ENCODE peak calls at places on chromosomes 13 and 19, in ten cellular contexts. One of them, this sample, is unnamed.

GRCh38 chr19:46482645-46483044 is 11.3 kb upstream of the PNMA8A start:
- DNase-seq in activated CD4-positive, alpha-beta T cell treated with anti-CD3 and anti-CD28 coated beads for 48 hours: no peak
- DNase-seq in breast epithelium: no peak
- DNase-seq in GM12891: no peak
- DNase-seq in M059J: no peak
- DNase-seq in neural crest cell: no peak
- DNase-seq in small intestine: no peak
- DNase-seq in AG10803: peak; percentile 54
- DNase-seq in T1000: no peak
- DNase-seq in stimulated activated CD4-positive, alpha-beta T cell treated with anti-CD3 and anti-CD28 coated beads, TNF-alpha, amount 100 ng/mL, for 48 hours: no peak
- DNase-seq in this sample: no peak

GRCh38 chr19:7657047-7657779 is 11.6 kb upstream of the RETN start:
- DNase-seq in small intestine: no peak
- DNase-seq in GM12891: no peak
- DNase-seq in T1000: no peak
- DNase-seq in activated CD4-positive, alpha-beta T cell treated with anti-CD3 and anti-CD28 coated beads for 48 hours: peak; percentile 64
- DNase-seq in breast epithelium: no peak
- DNase-seq in neural crest cell: no peak
- DNase-seq in AG10803: peak; percentile 31
- DNase-seq in M059J: no peak
- DNase-seq in stimulated activated CD4-positive, alpha-beta T cell treated with anti-CD3 and anti-CD28 coated beads, TNF-alpha, amount 100 ng/mL, for 48 hours: no peak
- DNase-seq in this sample: no peak

GRCh38 chr19:375395-376110 is 31.0 kb upstream of the MIER2 start:
- DNase-seq in breast epithelium: no peak
- DNase-seq in GM12891: no peak
- DNase-seq in neural crest cell: no peak
- DNase-seq in small intestine: no peak
- DNase-seq in stimulated activated CD4-positive, alpha-beta T cell treated with anti-CD3 and anti-CD28 coated beads, TNF-alpha, amount 100 ng/mL, for 48 hours: no peak
- DNase-seq in M059J: no peak
- DNase-seq in AG10803: no peak
- DNase-seq in T1000: no peak
- DNase-seq in activated CD4-positive, alpha-beta T cell treated with anti-CD3 and anti-CD28 coated beads for 48 hours: no peak
- DNase-seq in this sample: no peak

GRCh38 chr13:18212873-18213272 is 968.8 kb downstream of the TUBA3C start:
- DNase-seq in neural crest cell: no peak
- DNase-seq in small intestine: peak; percentile 5
- DNase-seq in activated CD4-positive, alpha-beta T cell treated with anti-CD3 and anti-CD28 coated beads for 48 hours: peak; percentile 33
- DNase-seq in breast epithelium: no peak
- DNase-seq in T1000: no peak
- DNase-seq in stimulated activated CD4-positive, alpha-beta T cell treated with anti-CD3 and anti-CD28 coated beads, TNF-alpha, amount 100 ng/mL, for 48 hours: no peak
- DNase-seq in GM12891: no peak
- DNase-seq in AG10803: no peak
- DNase-seq in M059J: no peak
- DNase-seq in this sample: peak; percentile 62

GRCh38 chr13:79880820-79881219 is 399.9 kb downstream of the NDFIP2 start:
- DNase-seq in activated CD4-positive, alpha-beta T cell treated with anti-CD3 and anti-CD28 coated beads for 48 hours: no peak
- DNase-seq in small intestine: no peak
- DNase-seq in M059J: no peak
- DNase-seq in GM12891: no peak
- DNase-seq in T1000: no peak
- DNase-seq in neural crest cell: no peak
- DNase-seq in AG10803: no peak
- DNase-seq in stimulated activated CD4-positive, alpha-beta T cell treated with anti-CD3 and anti-CD28 coated beads, TNF-alpha, amount 100 ng/mL, for 48 hours: no peak
- DNase-seq in breast epithelium: no peak
- DNase-seq in this sample: no peak

GRCh38 chr19:50500060-50500752 is 10.8 kb downstream of the JOSD2 start:
- DNase-seq in stimulated activated CD4-positive, alpha-beta T cell treated with anti-CD3 and anti-CD28 coated beads, TNF-alpha, amount 100 ng/mL, for 48 hours: no peak
- DNase-seq in AG10803: no peak
- DNase-seq in T1000: no peak
- DNase-seq in M059J: no peak
- DNase-seq in GM12891: no peak
- DNase-seq in neural crest cell: no peak
- DNase-seq in small intestine: no peak
- DNase-seq in breast epithelium: no peak
- DNase-seq in activated CD4-positive, alpha-beta T cell treated with anti-CD3 and anti-CD28 coated beads for 48 hours: no peak
- DNase-seq in this sample: no peak

GRCh38 chr19:28966737-28967401 is 246.1 kb downstream of the UQCRFS1 start:
- DNase-seq in neural crest cell: no peak
- DNase-seq in stimulated activated CD4-positive, alpha-beta T cell treated with anti-CD3 and anti-CD28 coated beads, TNF-alpha, amount 100 ng/mL, for 48 hours: no peak
- DNase-seq in T1000: no peak
- DNase-seq in breast epithelium: no peak
- DNase-seq in M059J: no peak
- DNase-seq in AG10803: peak; percentile 75
- DNase-seq in small intestine: no peak
- DNase-seq in activated CD4-positive, alpha-beta T cell treated with anti-CD3 and anti-CD28 coated beads for 48 hours: no peak
- DNase-seq in GM12891: no peak
- DNase-seq in this sample: no peak

GRCh38 chr13:92547256-92547655 is 679.4 kb upstream of the GPC6 start:
- DNase-seq in breast epithelium: no peak
- DNase-seq in M059J: peak; percentile 3
- DNase-seq in T1000: no peak
- DNase-seq in activated CD4-positive, alpha-beta T cell treated with anti-CD3 and anti-CD28 coated beads for 48 hours: no peak
- DNase-seq in AG10803: no peak
- DNase-seq in neural crest cell: no peak
- DNase-seq in stimulated activated CD4-positive, alpha-beta T cell treated with anti-CD3 and anti-CD28 coated beads, TNF-alpha, amount 100 ng/mL, for 48 hours: no peak
- DNase-seq in GM12891: no peak
- DNase-seq in small intestine: no peak
- DNase-seq in this sample: no peak

GRCh38 chr19:42323473-42323851 is 2.0 kb upstream of the MEGF8 start:
- DNase-seq in breast epithelium: no peak
- DNase-seq in GM12891: no peak
- DNase-seq in neural crest cell: no peak
- DNase-seq in M059J: no peak
- DNase-seq in T1000: no peak
- DNase-seq in activated CD4-positive, alpha-beta T cell treated with anti-CD3 and anti-CD28 coated beads for 48 hours: no peak
- DNase-seq in AG10803: no peak
- DNase-seq in stimulated activated CD4-positive, alpha-beta T cell treated with anti-CD3 and anti-CD28 coated beads, TNF-alpha, amount 100 ng/mL, for 48 hours: no peak
- DNase-seq in small intestine: peak; percentile 25
- DNase-seq in this sample: no peak

GRCh38 chr13:77176350-77176749 is 149.4 kb upstream of the FBXL3 start:
- DNase-seq in T1000: no peak
- DNase-seq in GM12891: no peak
- DNase-seq in AG10803: peak; percentile 13
- DNase-seq in M059J: peak; percentile 10
- DNase-seq in breast epithelium: no peak
- DNase-seq in activated CD4-positive, alpha-beta T cell treated with anti-CD3 and anti-CD28 coated beads for 48 hours: no peak
- DNase-seq in small intestine: no peak
- DNase-seq in stimulated activated CD4-positive, alpha-beta T cell treated with anti-CD3 and anti-CD28 coated beads, TNF-alpha, amount 100 ng/mL, for 48 hours: no peak
- DNase-seq in neural crest cell: no peak
- DNase-seq in this sample: no peak

GRCh38 chr13:98484289-98485219 is 92.4 kb downstream of the STK24 start:
- DNase-seq in T1000: peak; percentile 72
- DNase-seq in M059J: peak; percentile 98
- DNase-seq in small intestine: peak; percentile 97
- DNase-seq in neural crest cell: peak; percentile 26
- DNase-seq in breast epithelium: peak; percentile 89
- DNase-seq in AG10803: peak; percentile 94
- DNase-seq in activated CD4-positive, alpha-beta T cell treated with anti-CD3 and anti-CD28 coated beads for 48 hours: peak; percentile 83
- DNase-seq in GM12891: no peak
- DNase-seq in stimulated activated CD4-positive, alpha-beta T cell treated with anti-CD3 and anti-CD28 coated beads, TNF-alpha, amount 100 ng/mL, for 48 hours: peak; percentile 51
- DNase-seq in this sample: peak; percentile 89